ENCODE peak calls at places on chromosomes 13 and 19, in seven cellular contexts. One of them, this sample, is unnamed.

GRCh38 chr19:13762635-13763235 is 1.6 kb upstream of the MRI1 start:
- DNase-seq in mesothelial cell of epicardium: no peak
- DNase-seq in cardiac fibroblast: no peak
- DNase-seq in keratinocyte: no peak
- DNase-seq in endothelial cell: no peak
- DNase-seq in astrocyte of the spinal cord: no peak
- DNase-seq in heart left ventricle: no peak
- DNase-seq in this sample: no peak

GRCh38 chr13:76798037-76798436 is 88.2 kb downstream of the KCTD12 start:
- DNase-seq in cardiac fibroblast: no peak
- DNase-seq in astrocyte of the spinal cord: no peak
- DNase-seq in heart left ventricle: no peak
- DNase-seq in mesothelial cell of epicardium: no peak
- DNase-seq in keratinocyte: no peak
- DNase-seq in endothelial cell: no peak
- DNase-seq in this sample: no peak

GRCh38 chr19:49978324-49978723 is 17.4 kb upstream of the SIGLEC11 start:
- DNase-seq in astrocyte of the spinal cord: no peak
- DNase-seq in heart left ventricle: no peak
- DNase-seq in mesothelial cell of epicardium: no peak
- DNase-seq in endothelial cell: no peak
- DNase-seq in cardiac fibroblast: no peak
- DNase-seq in keratinocyte: no peak
- DNase-seq in this sample: no peak

GRCh38 chr19:1259873-1260748 is 9.0 kb upstream of the CIRBP start:
- DNase-seq in cardiac fibroblast: no peak
- DNase-seq in astrocyte of the spinal cord: no peak
- DNase-seq in mesothelial cell of epicardium: no peak
- DNase-seq in heart left ventricle: peak
- DNase-seq in keratinocyte: no peak
- DNase-seq in endothelial cell: no peak
- DNase-seq in this sample: no peak

GRCh38 chr13:31101511-31102170 is 60.1 kb downstream of the HSPH1 start:
- DNase-seq in endothelial cell: no peak
- DNase-seq in astrocyte of the spinal cord: no peak
- DNase-seq in mesothelial cell of epicardium: no peak
- DNase-seq in cardiac fibroblast: no peak
- DNase-seq in keratinocyte: no peak
- DNase-seq in heart left ventricle: peak
- DNase-seq in this sample: no peak

GRCh38 chr13:94548382-94549240 is 47.3 kb downstream of the TGDS start:
- DNase-seq in cardiac fibroblast: peak
- DNase-seq in heart left ventricle: peak
- DNase-seq in keratinocyte: no peak
- DNase-seq in mesothelial cell of epicardium: no peak
- DNase-seq in astrocyte of the spinal cord: peak
- DNase-seq in endothelial cell: peak
- DNase-seq in this sample: no peak

GRCh38 chr13:41458187-41458938 is 1.0 kb downstream of the RGCC start:
- DNase-seq in endothelial cell: peak
- DNase-seq in astrocyte of the spinal cord: peak
- DNase-seq in cardiac fibroblast: no peak
- DNase-seq in mesothelial cell of epicardium: peak
- DNase-seq in keratinocyte: no peak
- DNase-seq in heart left ventricle: peak
- DNase-seq in this sample: peak

GRCh38 chr19:17933414-17934129 is 757 bp downstream of the CCDC124 start:
- DNase-seq in endothelial cell: no peak
- DNase-seq in keratinocyte: no peak
- DNase-seq in cardiac fibroblast: peak
- DNase-seq in astrocyte of the spinal cord: no peak
- DNase-seq in heart left ventricle: no peak
- DNase-seq in mesothelial cell of epicardium: no peak
- DNase-seq in this sample: no peak

GRCh38 chr13:44921931-44922758 is 67.1 kb downstream of the NUFIP1 start:
- DNase-seq in heart left ventricle: no peak
- DNase-seq in cardiac fibroblast: peak
- DNase-seq in mesothelial cell of epicardium: no peak
- DNase-seq in endothelial cell: no peak
- DNase-seq in keratinocyte: peak
- DNase-seq in astrocyte of the spinal cord: peak
- DNase-seq in this sample: no peak

GRCh38 chr19:13511947-13512346 is 5.7 kb upstream of the CACNA1A start:
- DNase-seq in astrocyte of the spinal cord: no peak
- DNase-seq in heart left ventricle: no peak
- DNase-seq in mesothelial cell of epicardium: no peak
- DNase-seq in cardiac fibroblast: no peak
- DNase-seq in endothelial cell: no peak
- DNase-seq in keratinocyte: no peak
- DNase-seq in this sample: no peak

GRCh38 chr19:1769645-1769985 is 16.3 kb downstream of the ONECUT3 start:
- DNase-seq in keratinocyte: no peak
- DNase-seq in mesothelial cell of epicardium: no peak
- DNase-seq in cardiac fibroblast: no peak
- DNase-seq in endothelial cell: no peak
- DNase-seq in astrocyte of the spinal cord: no peak
- DNase-seq in heart left ventricle: no peak
- DNase-seq in this sample: no peak

GRCh38 chr19:54937926-54938325 is 9.4 kb downstream of the NLRP7 start:
- DNase-seq in cardiac fibroblast: no peak
- DNase-seq in heart left ventricle: no peak
- DNase-seq in endothelial cell: no peak
- DNase-seq in mesothelial cell of epicardium: no peak
- DNase-seq in astrocyte of the spinal cord: no peak
- DNase-seq in keratinocyte: no peak
- DNase-seq in this sample: no peak

GRCh38 chr13:30308548-30308947 is 1.2 kb upstream of the KATNAL1 start:
- DNase-seq in endothelial cell: no peak
- DNase-seq in heart left ventricle: no peak
- DNase-seq in keratinocyte: no peak
- DNase-seq in astrocyte of the spinal cord: no peak
- DNase-seq in mesothelial cell of epicardium: no peak
- DNase-seq in cardiac fibroblast: peak
- DNase-seq in this sample: no peak

GRCh38 chr19:18717601-18718000 is 34.1 kb downstream of the CRTC1 start:
- DNase-seq in mesothelial cell of epicardium: no peak
- DNase-seq in endothelial cell: no peak
- DNase-seq in heart left ventricle: no peak
- DNase-seq in keratinocyte: no peak
- DNase-seq in astrocyte of the spinal cord: no peak
- DNase-seq in cardiac fibroblast: no peak
- DNase-seq in this sample: no peak

DNA sequence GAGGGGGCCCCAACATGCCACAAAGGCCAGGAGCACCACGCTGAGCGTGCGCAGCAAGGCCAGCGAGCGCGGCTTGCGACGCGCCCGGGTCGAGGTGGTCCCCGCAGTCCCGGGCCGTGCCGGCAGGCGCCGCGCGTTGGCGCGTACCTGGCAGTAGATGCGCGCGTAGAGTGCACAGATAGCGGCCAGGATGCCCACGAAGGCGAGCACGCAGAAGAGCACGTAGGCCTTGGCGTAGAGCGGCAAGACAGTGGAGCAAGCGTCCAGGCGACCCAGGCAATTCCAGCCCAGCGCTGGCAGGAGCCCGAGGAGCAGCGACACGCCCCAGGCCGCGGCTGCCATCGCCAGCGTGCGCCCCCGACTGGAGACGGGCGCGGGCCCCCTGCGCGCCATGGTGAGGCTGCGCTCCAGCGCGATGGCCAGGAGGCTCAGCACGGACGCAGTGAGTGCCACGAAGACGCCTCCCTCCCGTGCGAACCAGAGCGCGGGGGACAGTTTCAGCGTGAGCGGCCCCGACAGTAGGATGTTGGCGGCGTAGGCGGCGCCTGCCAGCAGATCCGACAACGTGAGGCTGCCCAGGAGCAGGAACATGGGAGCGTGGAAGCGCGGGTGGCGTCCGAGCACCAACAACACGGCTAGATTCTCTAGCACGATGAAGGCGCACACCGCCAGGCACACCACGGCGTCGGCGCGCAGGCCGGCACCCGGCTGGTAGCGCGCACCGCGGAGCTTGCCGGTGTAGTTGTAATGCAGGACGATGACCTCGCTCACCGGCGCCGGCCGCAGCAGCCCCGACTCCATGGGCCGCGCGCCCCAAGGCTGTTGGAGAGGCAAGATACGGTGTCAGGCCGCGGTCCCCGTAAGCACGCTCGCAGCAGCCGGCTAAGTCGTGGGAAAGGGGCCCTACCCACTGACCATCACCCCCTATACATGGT is 2.8 kb downstream of the S1PR5 start:
- DNase-seq in cardiac fibroblast: no peak
- DNase-seq in keratinocyte: no peak
- DNase-seq in astrocyte of the spinal cord: no peak
- DNase-seq in endothelial cell: peak
- DNase-seq in heart left ventricle: no peak
- DNase-seq in mesothelial cell of epicardium: no peak
- DNase-seq in this sample: no peak
- TF ChIP-seq CTCF in cardiac fibroblast: no peak
- TF ChIP-seq CTCF in keratinocyte: no peak
- TF ChIP-seq CTCF in astrocyte of the spinal cord: no peak
- TF ChIP-seq CTCF in endothelial cell: peak
- TF ChIP-seq CTCF in heart left ventricle: no peak
- TF ChIP-seq CTCF in mesothelial cell of epicardium: no peak
- TF ChIP-seq CTCF in this sample: no peak

GRCh38 chr13:99974939-99975561 is 3.5 kb upstream of the ZIC5 start:
- DNase-seq in keratinocyte: no peak
- DNase-seq in heart left ventricle: no peak
- DNase-seq in cardiac fibroblast: no peak
- DNase-seq in endothelial cell: peak
- DNase-seq in astrocyte of the spinal cord: no peak
- DNase-seq in mesothelial cell of epicardium: no peak
- DNase-seq in this sample: no peak
- TF ChIP-seq CTCF in keratinocyte: no peak
- TF ChIP-seq CTCF in heart left ventricle: no peak
- TF ChIP-seq CTCF in cardiac fibroblast: no peak
- TF ChIP-seq CTCF in endothelial cell: no peak
- TF ChIP-seq CTCF in astrocyte of the spinal cord: no peak
- TF ChIP-seq CTCF in mesothelial cell of epicardium: no peak
- TF ChIP-seq CTCF in this sample: no peak

GRCh38 chr19:46017095-46017429 is 5.8 kb downstream of the PGLYRP1 start:
- DNase-seq in endothelial cell: no peak
- DNase-seq in cardiac fibroblast: no peak
- DNase-seq in heart left ventricle: no peak
- DNase-seq in keratinocyte: no peak
- DNase-seq in astrocyte of the spinal cord: no peak
- DNase-seq in mesothelial cell of epicardium: no peak
- DNase-seq in this sample: no peak

GRCh38 chr19:46016426-46017094 is 6.3 kb downstream of the PGLYRP1 start:
- DNase-seq in astrocyte of the spinal cord: peak
- DNase-seq in endothelial cell: peak
- DNase-seq in mesothelial cell of epicardium: peak
- DNase-seq in heart left ventricle: peak
- DNase-seq in cardiac fibroblast: peak
- DNase-seq in keratinocyte: no peak
- DNase-seq in this sample: peak

GRCh38 chr19:46015961-46016425 is 6.9 kb downstream of the PGLYRP1 start:
- DNase-seq in keratinocyte: no peak
- DNase-seq in heart left ventricle: no peak
- DNase-seq in astrocyte of the spinal cord: no peak
- DNase-seq in endothelial cell: peak
- DNase-seq in mesothelial cell of epicardium: no peak
- DNase-seq in cardiac fibroblast: no peak
- DNase-seq in this sample: no peak

GRCh38 chr19:46014534-46014933 is 8.3 kb downstream of the PGLYRP1 start:
- DNase-seq in keratinocyte: no peak
- DNase-seq in cardiac fibroblast: no peak
- DNase-seq in astrocyte of the spinal cord: no peak
- DNase-seq in mesothelial cell of epicardium: no peak
- DNase-seq in endothelial cell: no peak
- DNase-seq in heart left ventricle: no peak
- DNase-seq in this sample: no peak

GRCh38 chr19:46015080-46015960 is 7.5 kb downstream of the PGLYRP1 start:
- DNase-seq in heart left ventricle: peak
- DNase-seq in keratinocyte: peak
- DNase-seq in mesothelial cell of epicardium: peak
- DNase-seq in endothelial cell: peak
- DNase-seq in cardiac fibroblast: peak
- DNase-seq in astrocyte of the spinal cord: peak
- DNase-seq in this sample: peak
- TF ChIP-seq CTCF in heart left ventricle: no peak
- TF ChIP-seq CTCF in keratinocyte: no peak
- TF ChIP-seq CTCF in mesothelial cell of epicardium: no peak
- TF ChIP-seq CTCF in endothelial cell: no peak
- TF ChIP-seq CTCF in cardiac fibroblast: no peak
- TF ChIP-seq CTCF in astrocyte of the spinal cord: no peak
- TF ChIP-seq CTCF in this sample: peak

DNA sequence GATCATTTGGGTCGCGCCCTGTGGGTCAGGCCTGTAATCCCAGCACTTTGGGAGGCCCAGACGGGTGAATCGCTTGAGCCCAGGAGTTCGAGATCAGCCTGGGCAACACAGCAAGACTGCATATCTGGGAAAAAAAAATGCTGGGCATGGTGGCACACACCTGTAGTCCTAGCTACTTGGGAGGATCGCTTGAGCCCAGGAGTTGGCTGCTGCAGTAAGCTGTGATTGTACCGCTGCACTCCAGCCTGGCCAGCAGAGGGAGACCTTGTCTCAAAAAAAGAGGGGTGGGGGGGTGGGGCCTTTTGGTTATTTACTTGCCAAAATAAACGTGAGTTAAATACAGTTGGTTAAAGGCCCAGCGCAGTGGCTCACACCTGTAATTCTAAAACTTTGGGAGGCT is 9.8 kb upstream of the ZNF544 start:
- DNase-seq in heart left ventricle: no peak
- DNase-seq in astrocyte of the spinal cord: no peak
- DNase-seq in mesothelial cell of epicardium: no peak
- DNase-seq in keratinocyte: no peak
- DNase-seq in endothelial cell: peak
- DNase-seq in cardiac fibroblast: peak
- DNase-seq in this sample: no peak
- TF ChIP-seq CTCF in heart left ventricle: no peak
- TF ChIP-seq CTCF in astrocyte of the spinal cord: no peak
- TF ChIP-seq CTCF in mesothelial cell of epicardium: no peak
- TF ChIP-seq CTCF in keratinocyte: peak
- TF ChIP-seq CTCF in endothelial cell: peak
- TF ChIP-seq CTCF in cardiac fibroblast: peak
- TF ChIP-seq CTCF in this sample: peak